ENCODE peak calls at places on chromosome 2, in eight cellular contexts. A is stomach; U is MM.1S; K is astrocyte of the spinal cord; M is HuH-7.5; V is effector CD4-positive, alpha-beta T cell; H is activated T-helper 1 cell treated with anti-CD3 and anti-CD28 coated beads, Interleukin-12 subunit alpha, Interleukin-12 subunit beta, Interleukin-2, Interleukin-4 antibody, amounts not matched to agents 30 ng/mL and 10 ng/mL and 1 ng/mL, durations not matched to agents 14 hours and 24 hours and 36 hours; G is fibroblast of lung. W is an unnamed sample.

GRCh38 chr2:85702172-85702571 is 8.0 kb downstream of the GNLY start:
- DNase-seq in U (no peak), A (no peak), M (no peak), H (no peak), K (peak), G (peak), V (no peak), W (no peak)

GRCh38 chr2:105379741-105380186 is 19.1 kb downstream of the FHL2 start:
- DNase-seq in G (no peak), A (peak), M (no peak), H (no peak), U (no peak), V (no peak), K (no peak), W (no peak)

GRCh38 chr2:189662674-189663226 is 1.5 kb downstream of the ASNSD1 start:
- DNase-seq in G (no peak), M (no peak), U (no peak), H (no peak), A (no peak), V (no peak), K (no peak), W (no peak)

GRCh38 chr2:94956797-94957391 is 68.6 kb upstream of the MAL start:
- DNase-seq in H (no peak), G (peak), U (peak), V (peak), A (peak), K (peak), M (no peak), W (no peak)

GRCh38 chr2:209638346-209638745 is 133.3 kb upstream of the UNC80 start:
- DNase-seq in U (no peak), A (no peak), H (no peak), M (no peak), K (peak), G (peak), V (no peak), W (no peak)

GRCh38 chr2:39469807-39470206 is 32.7 kb upstream of the MAP4K3 start:
- DNase-seq in H (no peak), V (no peak), G (peak), U (peak), A (peak), K (peak), M (no peak), W (peak)

GRCh38 chr2:59237311-59237710 is 996.2 kb upstream of the FANCL start:
- DNase-seq in V (no peak), K (no peak), U (no peak), H (no peak), M (no peak), G (no peak), A (no peak), W (no peak)

GRCh38 chr2:127584047-127584446 is 48.6 kb downstream of the MYO7B start:
- DNase-seq in A (peak), K (no peak), H (no peak), U (no peak), V (no peak), M (no peak), G (no peak), W (no peak)

GRCh38 chr2:174176898-174177297 is 71.4 kb downstream of the OLA1 start:
- DNase-seq in U (no peak), K (peak), A (no peak), M (no peak), G (no peak), V (no peak), H (no peak), W (no peak)

GRCh38 chr2:38215993-38216392 is 140.0 kb upstream of the CYP1B1 start:
- DNase-seq in V (no peak), M (no peak), K (peak), H (no peak), U (no peak), A (no peak), G (peak), W (no peak)

W was measured in mucosa of gallbladder.